ENCODE peak calls at places on chromosomes 1 and 21, in six cellular contexts. Z is small intestine; Q is GM03348; B is stimulated activated CD4-positive, alpha-beta T cell treated with anti-CD3 and anti-CD28 coated beads, TNF-alpha, amount 100 ng/mL, for 24 hours; N is GM04504; T is CD8-positive, alpha-beta memory T cell. G is an unnamed sample.

GRCh38 chr1:9211291-9211811 is 23.2 kb upstream of the H6PD start:
- DNase-seq in Z (no peak), Q (no peak), B (no peak), N (no peak), T (no peak), G (no peak)

GRCh38 chr21:34865922-34866271 is 183.2 kb downstream of the RUNX1 start:
- DNase-seq in Z (no peak), Q (no peak), B (peak; percentile 12), N (no peak), T (no peak), G (no peak)

GRCh38 chr1:167620002-167620401 is 10.0 kb upstream of the RCSD1 start:
- DNase-seq in Z (no peak), Q (no peak), B (no peak), N (no peak), T (no peak), G (no peak)

GRCh38 chr1:39275836-39276507 is 71.5 kb downstream of the MACF1 start:
- DNase-seq in Z (peak; percentile 23), Q (no peak), B (no peak), N (no peak), T (no peak), G (no peak)

GRCh38 chr1:44484155-44484688 is 79.2 kb downstream of the RNF220 start:
- DNase-seq in Z (no peak), Q (peak; percentile 21), B (no peak), N (no peak), T (no peak), G (no peak)

GRCh38 chr1:95254959-95255358 is 20.9 kb downstream of the RWDD3 start:
- DNase-seq in Z (no peak), Q (no peak), B (no peak), N (no peak), T (no peak), G (no peak)

GRCh38 chr1:86703696-86704455 is 500 bp upstream of the SH3GLB1 start:
- DNase-seq in Z (peak; percentile 64), Q (no peak), B (no peak), N (no peak), T (peak; percentile 27), G (peak; percentile 22)

GRCh38 chr1:148264374-148265276 is 112.5 kb upstream of the NBPF11 start:
- DNase-seq in Z (no peak), Q (peak; percentile 7), B (no peak), N (no peak), T (no peak), G (no peak)

G was measured in AG08395.